ENCODE peak calls at places on chromosomes 5 and 9, in seven cellular contexts. One of them, this sample, is unnamed. For H3K36me3, the result is how much of the 10 kb centered on the place peaks cover.

GRCh38 chr5:72436796-72437471 is 70.3 kb downstream of the ZNF366 start:
- DNase-seq in effector memory CD4-positive, alpha-beta T cell: no peak
- DNase-seq in GM12878: no peak
- DNase-seq in cardiac muscle cell: no peak
- DNase-seq in psoas muscle: no peak
- DNase-seq in uterus: no peak
- DNase-seq in upper lobe of right lung: no peak
- DNase-seq in this sample: no peak

GRCh38 chr5:62720036-62720441 is 141.4 kb downstream of the LRRC70 start:
- DNase-seq in upper lobe of right lung: no peak
- DNase-seq in effector memory CD4-positive, alpha-beta T cell: no peak
- DNase-seq in uterus: no peak
- DNase-seq in GM12878: peak
- DNase-seq in cardiac muscle cell: peak
- DNase-seq in psoas muscle: no peak
- DNase-seq in this sample: no peak

GRCh38 chr5:6730807-6731206 is 17.6 kb downstream of the TENT4A start:
- DNase-seq in upper lobe of right lung: no peak
- DNase-seq in GM12878: no peak
- DNase-seq in cardiac muscle cell: no peak
- DNase-seq in effector memory CD4-positive, alpha-beta T cell: no peak
- DNase-seq in uterus: no peak
- DNase-seq in psoas muscle: no peak
- DNase-seq in this sample: no peak

GRCh38 chr5:82149434-82149833 is 128.7 kb downstream of the RPS23 start:
- DNase-seq in GM12878: no peak
- DNase-seq in uterus: no peak
- DNase-seq in effector memory CD4-positive, alpha-beta T cell: no peak
- DNase-seq in cardiac muscle cell: no peak
- DNase-seq in psoas muscle: no peak
- DNase-seq in upper lobe of right lung: no peak
- DNase-seq in this sample: no peak

GRCh38 chr9:126802343-126803059 is 2.3 kb upstream of the ZBTB43 start:
- DNase-seq in uterus: no peak
- DNase-seq in upper lobe of right lung: no peak
- DNase-seq in effector memory CD4-positive, alpha-beta T cell: no peak
- DNase-seq in cardiac muscle cell: no peak
- DNase-seq in psoas muscle: no peak
- DNase-seq in GM12878: no peak
- DNase-seq in this sample: no peak

GRCh38 chr5:133995903-133996563 is 8.7 kb downstream of the VDAC1 start:
- DNase-seq in GM12878: no peak
- DNase-seq in uterus: no peak
- DNase-seq in psoas muscle: peak
- DNase-seq in upper lobe of right lung: no peak
- DNase-seq in effector memory CD4-positive, alpha-beta T cell: no peak
- DNase-seq in cardiac muscle cell: no peak
- DNase-seq in this sample: no peak

GRCh38 chr5:155070781-155071180 is 57.2 kb downstream of the KIF4B start:
- DNase-seq in GM12878: no peak
- DNase-seq in psoas muscle: no peak
- DNase-seq in uterus: no peak
- DNase-seq in cardiac muscle cell: no peak
- DNase-seq in effector memory CD4-positive, alpha-beta T cell: no peak
- DNase-seq in upper lobe of right lung: no peak
- DNase-seq in this sample: no peak

GRCh38 chr9:12934515-12935301 is 159.9 kb downstream of the LURAP1L start:
- DNase-seq in cardiac muscle cell: no peak
- DNase-seq in effector memory CD4-positive, alpha-beta T cell: no peak
- DNase-seq in upper lobe of right lung: no peak
- DNase-seq in psoas muscle: no peak
- DNase-seq in GM12878: no peak
- DNase-seq in uterus: no peak
- DNase-seq in this sample: no peak

GRCh38 chr9:127095416-127095815 is 27.0 kb downstream of the ANGPTL2 start:
- DNase-seq in uterus: no peak
- DNase-seq in upper lobe of right lung: peak
- DNase-seq in GM12878: no peak
- DNase-seq in cardiac muscle cell: no peak
- DNase-seq in psoas muscle: no peak
- DNase-seq in effector memory CD4-positive, alpha-beta T cell: no peak
- DNase-seq in this sample: no peak

GRCh38 chr9:92033991-92034390 is 81.2 kb downstream of the SPTLC1 start:
- DNase-seq in GM12878: no peak
- DNase-seq in psoas muscle: no peak
- DNase-seq in effector memory CD4-positive, alpha-beta T cell: no peak
- DNase-seq in upper lobe of right lung: no peak
- DNase-seq in uterus: no peak
- DNase-seq in cardiac muscle cell: no peak
- DNase-seq in this sample: no peak

GRCh38 chr9:102770704-102771103 is 224.4 kb upstream of the CYLC2 start:
- DNase-seq in GM12878: no peak
- DNase-seq in cardiac muscle cell: no peak
- DNase-seq in uterus: no peak
- DNase-seq in effector memory CD4-positive, alpha-beta T cell: no peak
- DNase-seq in psoas muscle: no peak
- DNase-seq in upper lobe of right lung: no peak
- DNase-seq in this sample: no peak

GRCh38 chr5:98320317-98320716 is 453.1 kb upstream of the RGMB start:
- DNase-seq in upper lobe of right lung: no peak
- DNase-seq in effector memory CD4-positive, alpha-beta T cell: no peak
- DNase-seq in psoas muscle: no peak
- DNase-seq in uterus: no peak
- DNase-seq in cardiac muscle cell: no peak
- DNase-seq in GM12878: no peak
- DNase-seq in this sample: no peak

GRCh38 chr5:10420926-10421325 is 20.8 kb upstream of the ROPN1L start:
- DNase-seq in uterus: no peak
- DNase-seq in upper lobe of right lung: no peak
- DNase-seq in effector memory CD4-positive, alpha-beta T cell: no peak
- DNase-seq in cardiac muscle cell: no peak
- DNase-seq in GM12878: no peak
- DNase-seq in psoas muscle: no peak
- DNase-seq in this sample: no peak

GRCh38 chr9:111050819-111051218 is 12.5 kb upstream of the LPAR1 start:
- DNase-seq in upper lobe of right lung: no peak
- DNase-seq in uterus: no peak
- DNase-seq in cardiac muscle cell: no peak
- DNase-seq in GM12878: no peak
- DNase-seq in effector memory CD4-positive, alpha-beta T cell: no peak
- DNase-seq in psoas muscle: no peak
- DNase-seq in this sample: no peak

GRCh38 chr9:110340306-110340705 is 2.6 kb upstream of the TXNDC8 start:
- DNase-seq in uterus: no peak
- DNase-seq in cardiac muscle cell: peak
- DNase-seq in psoas muscle: no peak
- DNase-seq in GM12878: no peak
- DNase-seq in effector memory CD4-positive, alpha-beta T cell: no peak
- DNase-seq in upper lobe of right lung: no peak
- DNase-seq in this sample: no peak

GRCh38 chr9:97853844-97854695 is 1.0 kb downstream of the FOXE1 start:
- DNase-seq in psoas muscle: no peak
- DNase-seq in uterus: no peak
- DNase-seq in cardiac muscle cell: peak
- DNase-seq in GM12878: no peak
- DNase-seq in upper lobe of right lung: peak
- DNase-seq in effector memory CD4-positive, alpha-beta T cell: no peak
- DNase-seq in this sample: no peak

GRCh38 chr9:77440057-77440456 is 208.1 kb downstream of the GNA14 start:
- DNase-seq in upper lobe of right lung: no peak
- DNase-seq in uterus: no peak
- DNase-seq in psoas muscle: no peak
- DNase-seq in GM12878: no peak
- DNase-seq in effector memory CD4-positive, alpha-beta T cell: no peak
- DNase-seq in cardiac muscle cell: no peak
- DNase-seq in this sample: no peak

GRCh38 chr9:82418334-82418733 is 429.8 kb downstream of the SPATA31D1 start:
- DNase-seq in upper lobe of right lung: no peak
- DNase-seq in uterus: no peak
- DNase-seq in effector memory CD4-positive, alpha-beta T cell: no peak
- DNase-seq in psoas muscle: no peak
- DNase-seq in GM12878: no peak
- DNase-seq in cardiac muscle cell: no peak
- DNase-seq in this sample: no peak

GRCh38 chr5:1103505-1104326 is 8.1 kb downstream of the SLC12A7 start:
- DNase-seq in psoas muscle: peak
- DNase-seq in upper lobe of right lung: peak
- DNase-seq in effector memory CD4-positive, alpha-beta T cell: no peak
- DNase-seq in uterus: peak
- DNase-seq in GM12878: no peak
- DNase-seq in cardiac muscle cell: no peak
- DNase-seq in this sample: no peak

GRCh38 chr5:172380261-172380991 is 73.9 kb downstream of the SH3PXD2B start:
- DNase-seq in psoas muscle: no peak
- DNase-seq in GM12878: no peak
- DNase-seq in effector memory CD4-positive, alpha-beta T cell: no peak
- DNase-seq in uterus: no peak
- DNase-seq in cardiac muscle cell: no peak
- DNase-seq in upper lobe of right lung: no peak
- DNase-seq in this sample: no peak

GRCh38 chr5:143026380-143026779 is 256.2 kb downstream of the ARHGAP26 start:
- DNase-seq in upper lobe of right lung: no peak
- DNase-seq in effector memory CD4-positive, alpha-beta T cell: no peak
- DNase-seq in psoas muscle: no peak
- DNase-seq in uterus: no peak
- DNase-seq in cardiac muscle cell: no peak
- DNase-seq in GM12878: no peak
- DNase-seq in this sample: no peak

GRCh38 chr9:36590246-36590645 is 17.6 kb downstream of the MELK start:
- DNase-seq in psoas muscle: no peak
- DNase-seq in upper lobe of right lung: no peak
- DNase-seq in uterus: no peak
- DNase-seq in cardiac muscle cell: no peak
- DNase-seq in effector memory CD4-positive, alpha-beta T cell: no peak
- DNase-seq in GM12878: no peak
- DNase-seq in this sample: no peak

GRCh38 chr5:554284-554988 is 30.2 kb upstream of the SLC9A3 start:
- DNase-seq in upper lobe of right lung: no peak
- DNase-seq in GM12878: no peak
- DNase-seq in uterus: no peak
- DNase-seq in cardiac muscle cell: no peak
- DNase-seq in effector memory CD4-positive, alpha-beta T cell: no peak
- DNase-seq in psoas muscle: no peak
- DNase-seq in this sample: no peak

GRCh38 chr5:174159327-174160247 is 114.1 kb downstream of the NSG2 start:
- DNase-seq in cardiac muscle cell: no peak
- DNase-seq in psoas muscle: no peak
- DNase-seq in upper lobe of right lung: no peak
- DNase-seq in effector memory CD4-positive, alpha-beta T cell: no peak
- DNase-seq in uterus: no peak
- DNase-seq in GM12878: no peak
- DNase-seq in this sample: no peak

GRCh38 chr9:82247318-82247717 is 258.7 kb downstream of the SPATA31D1 start:
- DNase-seq in upper lobe of right lung: no peak
- DNase-seq in GM12878: no peak
- DNase-seq in psoas muscle: peak
- DNase-seq in effector memory CD4-positive, alpha-beta T cell: no peak
- DNase-seq in uterus: no peak
- DNase-seq in cardiac muscle cell: no peak
- DNase-seq in this sample: no peak

GRCh38 chr5:93748875-93749397 is 7.5 kb upstream of the POU5F2 start:
- DNase-seq in uterus: no peak
- DNase-seq in GM12878: no peak
- DNase-seq in cardiac muscle cell: no peak
- DNase-seq in psoas muscle: no peak
- DNase-seq in upper lobe of right lung: no peak
- DNase-seq in effector memory CD4-positive, alpha-beta T cell: no peak
- DNase-seq in this sample: no peak

GRCh38 chr5:174596429-174596828 is 128.0 kb upstream of the MSX2 start:
- DNase-seq in effector memory CD4-positive, alpha-beta T cell: no peak
- DNase-seq in upper lobe of right lung: no peak
- DNase-seq in cardiac muscle cell: no peak
- DNase-seq in uterus: no peak
- DNase-seq in psoas muscle: no peak
- DNase-seq in GM12878: no peak
- DNase-seq in this sample: no peak

GRCh38 chr9:123121457-123121856 is 88.0 kb downstream of the GPR21 start:
- DNase-seq in upper lobe of right lung: no peak
- DNase-seq in effector memory CD4-positive, alpha-beta T cell: no peak
- DNase-seq in psoas muscle: no peak
- DNase-seq in uterus: no peak
- DNase-seq in GM12878: no peak
- DNase-seq in cardiac muscle cell: no peak
- DNase-seq in this sample: no peak
- H3K36me3 ChIP-seq in upper lobe of right lung: under half
- H3K36me3 ChIP-seq in effector memory CD4-positive, alpha-beta T cell: under half
- H3K36me3 ChIP-seq in psoas muscle: under half
- H3K36me3 ChIP-seq in uterus: under half
- H3K36me3 ChIP-seq in GM12878: under half
- H3K36me3 ChIP-seq in cardiac muscle cell: under half
- H3K36me3 ChIP-seq in this sample: under half

DNA sequence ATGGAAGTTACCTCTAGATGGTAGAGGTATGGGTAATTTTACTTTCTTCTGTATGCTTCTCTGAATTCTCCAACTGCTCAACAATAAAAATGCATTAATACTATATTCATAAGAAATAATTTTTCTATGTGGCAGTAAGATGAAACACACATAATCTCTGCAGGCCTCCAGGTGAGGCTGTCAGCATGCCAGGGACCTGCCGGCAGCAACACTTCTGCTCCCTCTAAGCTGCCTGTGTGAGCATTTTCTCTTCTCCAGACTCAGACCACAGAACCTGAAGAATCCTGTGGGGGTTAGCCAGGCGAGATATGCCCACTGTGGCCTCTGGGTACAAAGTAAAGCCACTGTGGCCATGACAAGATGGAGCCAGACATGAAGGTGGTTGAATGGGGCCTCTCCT is 316.3 kb downstream of the EBF1 start:
- DNase-seq in uterus: no peak
- DNase-seq in psoas muscle: no peak
- DNase-seq in GM12878: no peak
- DNase-seq in upper lobe of right lung: no peak
- DNase-seq in effector memory CD4-positive, alpha-beta T cell: no peak
- DNase-seq in cardiac muscle cell: no peak
- DNase-seq in this sample: no peak
- H3K36me3 ChIP-seq in uterus: under half
- H3K36me3 ChIP-seq in psoas muscle: under half
- H3K36me3 ChIP-seq in GM12878: under half
- H3K36me3 ChIP-seq in upper lobe of right lung: under half
- H3K36me3 ChIP-seq in effector memory CD4-positive, alpha-beta T cell: under half
- H3K36me3 ChIP-seq in cardiac muscle cell: under half
- H3K36me3 ChIP-seq in this sample: under half

GRCh38 chr5:180304016-180304292 is 12.1 kb upstream of the MAPK9 start:
- DNase-seq in psoas muscle: no peak
- DNase-seq in upper lobe of right lung: no peak
- DNase-seq in effector memory CD4-positive, alpha-beta T cell: no peak
- DNase-seq in uterus: no peak
- DNase-seq in cardiac muscle cell: no peak
- DNase-seq in GM12878: no peak
- DNase-seq in this sample: no peak
- H3K36me3 ChIP-seq in psoas muscle: under half
- H3K36me3 ChIP-seq in upper lobe of right lung: under half
- H3K36me3 ChIP-seq in effector memory CD4-positive, alpha-beta T cell: under half
- H3K36me3 ChIP-seq in uterus: under half
- H3K36me3 ChIP-seq in cardiac muscle cell: under half
- H3K36me3 ChIP-seq in GM12878: under half
- H3K36me3 ChIP-seq in this sample: half or more

DNA sequence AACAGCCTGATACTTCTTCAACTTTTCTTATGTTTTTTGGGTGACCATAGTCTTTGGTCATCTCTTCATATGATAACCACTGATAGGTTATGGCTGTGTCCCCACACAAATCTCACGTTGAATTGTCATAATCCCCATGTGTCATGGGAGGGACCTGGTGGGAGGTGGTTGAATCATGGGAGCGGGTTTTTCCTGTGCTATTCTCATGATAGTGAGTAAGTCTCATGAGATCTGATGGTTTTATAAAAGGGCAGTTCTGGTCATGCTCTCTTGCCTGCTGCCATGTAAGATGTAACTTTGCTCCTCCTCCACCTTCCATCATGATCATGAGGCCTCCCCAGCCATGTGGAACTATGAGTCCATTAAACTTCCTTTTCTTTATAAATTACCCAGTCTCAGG is 8.7 kb downstream of the RHOBTB3 start:
- DNase-seq in uterus: no peak
- DNase-seq in psoas muscle: no peak
- DNase-seq in cardiac muscle cell: no peak
- DNase-seq in GM12878: no peak
- DNase-seq in upper lobe of right lung: no peak
- DNase-seq in effector memory CD4-positive, alpha-beta T cell: no peak
- DNase-seq in this sample: no peak
- H3K36me3 ChIP-seq in uterus: under half
- H3K36me3 ChIP-seq in psoas muscle: under half
- H3K36me3 ChIP-seq in cardiac muscle cell: half or more
- H3K36me3 ChIP-seq in GM12878: under half
- H3K36me3 ChIP-seq in upper lobe of right lung: under half
- H3K36me3 ChIP-seq in effector memory CD4-positive, alpha-beta T cell: under half
- H3K36me3 ChIP-seq in this sample: under half

This sample was measured in esophagus muscularis mucosa.